ENCODE peak calls at places on chromosomes 4 and X, in eight cellular contexts. D is T-helper 1 cell, O is NCI-H446, X is HCT116, Y is NAMALWA, K is G401, B is left lung, Q is kidney epithelial cell. Z is an unnamed sample.
A peak's percentile ranks its signal among the peaks of the same experiment; 100 is the strongest.

GRCh38 chrX:1027133-1027532 is 185.3 kb downstream of the CRLF2 start:
- DNase-seq in D (no peak), Q (no peak), B (no peak), O (no peak), X (no peak), Y (no peak), K (no peak), Z (no peak)

GRCh38 chr4:152278505-152279301 is 257.2 kb downstream of the FBXW7 start:
- DNase-seq in D (no peak), O (no peak), X (no peak), K (no peak), Y (no peak), Q (peak; percentile 70), B (peak; percentile 49), Z (no peak)

GRCh38 chrX:2928583-2929434 is at the start of gene ARSD:
- DNase-seq in Y (no peak), X (peak; percentile 55), Q (peak; percentile 75), K (peak; percentile 12), O (no peak), B (peak; percentile 97), D (peak; percentile 6), Z (peak; percentile 72)

GRCh38 chr4:109389367-109390118 is 44.1 kb upstream of the SEC24B start:
- DNase-seq in Q (no peak), O (no peak), D (no peak), B (no peak), K (no peak), X (no peak), Y (peak; percentile 47), Z (no peak)

GRCh38 chrX:120647127-120647526 is 17.3 kb upstream of the C1GALT1C1 start:
- DNase-seq in X (no peak), Q (no peak), D (no peak), O (no peak), B (no peak), Y (no peak), K (no peak), Z (no peak)

GRCh38 chr4:113474017-113474416 is 287.5 kb downstream of the CAMK2D start:
- DNase-seq in D (no peak), K (no peak), B (no peak), X (peak; percentile 72), Q (peak; percentile 76), Y (no peak), O (no peak), Z (no peak)

GRCh38 chr4:185201983-185202962 is 1.5 kb downstream of the CFAP97 start:
- DNase-seq in X (no peak), Y (peak; percentile 13), K (no peak), B (no peak), Q (no peak), D (peak; percentile 50), O (no peak), Z (no peak)

GRCh38 chr4:68368566-68369473 is 18.9 kb upstream of the YTHDC1 start:
- DNase-seq in K (no peak), O (no peak), B (no peak), D (no peak), Y (no peak), Q (peak; percentile 55), X (no peak), Z (no peak)

GRCh38 chr4:82201303-82201702 is 172.5 kb downstream of the HNRNPD start:
- DNase-seq in K (no peak), B (peak; percentile 67), Q (peak; percentile 5), O (peak; percentile 51), D (no peak), X (no peak), Y (no peak), Z (no peak)

GRCh38 chr4:17577660-17578481 is 873 bp downstream of the LAP3 start:
- DNase-seq in X (no peak), K (peak; percentile 42), D (peak; percentile 2), Y (peak; percentile 44), B (peak; percentile 65), O (no peak), Q (no peak), Z (peak; percentile 29)

GRCh38 chr4:156894234-156894633 is 77.4 kb downstream of the PDGFC start:
- DNase-seq in X (no peak), B (no peak), K (no peak), Y (no peak), D (no peak), O (no peak), Q (no peak), Z (no peak)

GRCh38 chr4:62225972-62226371 is 1025.8 kb downstream of the ADGRL3 start:
- DNase-seq in Y (no peak), K (peak; percentile 36), Q (no peak), O (peak; percentile 49), D (no peak), X (no peak), B (no peak), Z (no peak)

GRCh38 chr4:8524595-8525382 is 55.4 kb upstream of the GPR78 start:
- DNase-seq in Q (no peak), O (no peak), D (no peak), Y (no peak), B (no peak), K (no peak), X (no peak), Z (no peak)

GRCh38 chr4:2352171-2352570 is 66.3 kb downstream of the ZFYVE28 start:
- DNase-seq in B (no peak), O (no peak), K (no peak), Y (no peak), Q (no peak), X (no peak), D (no peak), Z (peak; percentile 26)

GRCh38 chr4:152850377-152850776 is 70.6 kb downstream of the ARFIP1 start:
- DNase-seq in D (peak; percentile 2), K (no peak), B (peak; percentile 70), X (no peak), O (no peak), Y (peak; percentile 52), Q (peak; percentile 65), Z (peak; percentile 24)

Z was measured in GM13976.